ENCODE peak calls at places on chromosome 6, in seven cellular contexts. One of them, this sample, is unnamed.
A peak's percentile ranks its signal among the peaks of the same experiment; 100 is the strongest.

GRCh38 chr6:81215092-81215432 is 537.4 kb downstream of the TENT5A start:
- DNase-seq in astrocyte: no peak
- DNase-seq in colonic mucosa: no peak
- DNase-seq in HepG2: peak; percentile 1
- DNase-seq in H9: peak; percentile 28
- DNase-seq in mesenchymal stem cell: no peak
- DNase-seq in IMR-90: no peak
- DNase-seq in this sample: no peak

GRCh38 chr6:134744301-134744700 is 205.6 kb downstream of the ALDH8A1 start:
- DNase-seq in IMR-90: peak; percentile 35
- DNase-seq in astrocyte: peak; percentile 29
- DNase-seq in colonic mucosa: no peak
- DNase-seq in HepG2: no peak
- DNase-seq in H9: no peak
- DNase-seq in mesenchymal stem cell: peak; percentile 24
- DNase-seq in this sample: no peak

GRCh38 chr6:106872044-106872443 is 102.5 kb downstream of the CD24 start:
- DNase-seq in HepG2: no peak
- DNase-seq in colonic mucosa: no peak
- DNase-seq in IMR-90: no peak
- DNase-seq in H9: no peak
- DNase-seq in mesenchymal stem cell: no peak
- DNase-seq in astrocyte: no peak
- DNase-seq in this sample: peak; percentile 42

GRCh38 chr6:146997062-146997461 is 207.2 kb upstream of the STXBP5 start:
- DNase-seq in HepG2: no peak
- DNase-seq in colonic mucosa: no peak
- DNase-seq in H9: no peak
- DNase-seq in IMR-90: peak; percentile 90
- DNase-seq in astrocyte: peak; percentile 79
- DNase-seq in mesenchymal stem cell: peak; percentile 76
- DNase-seq in this sample: no peak

GRCh38 chr6:82205793-82206425 is 41.6 kb downstream of the IBTK start:
- DNase-seq in IMR-90: peak; percentile 15
- DNase-seq in astrocyte: peak; percentile 5
- DNase-seq in H9: no peak
- DNase-seq in HepG2: peak; percentile 5
- DNase-seq in mesenchymal stem cell: peak; percentile 81
- DNase-seq in colonic mucosa: no peak
- DNase-seq in this sample: no peak

GRCh38 chr6:134041093-134041492 is 11.3 kb downstream of the SLC2A12 start:
- DNase-seq in colonic mucosa: no peak
- DNase-seq in astrocyte: peak; percentile 64
- DNase-seq in H9: no peak
- DNase-seq in IMR-90: peak; percentile 82
- DNase-seq in mesenchymal stem cell: peak; percentile 61
- DNase-seq in HepG2: no peak
- DNase-seq in this sample: no peak

GRCh38 chr6:15527838-15528617 is 134.8 kb downstream of the DTNBP1 start:
- DNase-seq in mesenchymal stem cell: no peak
- DNase-seq in colonic mucosa: no peak
- DNase-seq in H9: peak; percentile 17
- DNase-seq in IMR-90: peak; percentile 44
- DNase-seq in HepG2: no peak
- DNase-seq in astrocyte: peak; percentile 16
- DNase-seq in this sample: no peak

GRCh38 chr6:158040051-158040803 is 58.6 kb downstream of the SYNJ2 start:
- DNase-seq in H9: no peak
- DNase-seq in HepG2: peak; percentile 99
- DNase-seq in astrocyte: peak; percentile 100
- DNase-seq in IMR-90: peak; percentile 100
- DNase-seq in colonic mucosa: no peak
- DNase-seq in mesenchymal stem cell: peak; percentile 99
- DNase-seq in this sample: peak; percentile 93

GRCh38 chr6:56043076-56043475 is 167.7 kb upstream of the BMP5 start:
- DNase-seq in IMR-90: no peak
- DNase-seq in HepG2: no peak
- DNase-seq in astrocyte: no peak
- DNase-seq in mesenchymal stem cell: no peak
- DNase-seq in colonic mucosa: no peak
- DNase-seq in H9: no peak
- DNase-seq in this sample: no peak

GRCh38 chr6:157266274-157267101 is 56.8 kb downstream of the TMEM242 start:
- DNase-seq in mesenchymal stem cell: no peak
- DNase-seq in IMR-90: no peak
- DNase-seq in astrocyte: no peak
- DNase-seq in H9: no peak
- DNase-seq in HepG2: no peak
- DNase-seq in colonic mucosa: no peak
- DNase-seq in this sample: no peak

GRCh38 chr6:19804362-19805145 is 32.6 kb upstream of the ID4 start:
- DNase-seq in IMR-90: peak; percentile 96
- DNase-seq in colonic mucosa: peak; percentile 94
- DNase-seq in H9: peak; percentile 96
- DNase-seq in astrocyte: peak; percentile 93
- DNase-seq in HepG2: peak; percentile 95
- DNase-seq in mesenchymal stem cell: peak; percentile 98
- DNase-seq in this sample: peak; percentile 98

GRCh38 chr6:14335071-14335470 is 217.5 kb downstream of the CD83 start:
- DNase-seq in H9: no peak
- DNase-seq in HepG2: no peak
- DNase-seq in colonic mucosa: no peak
- DNase-seq in mesenchymal stem cell: no peak
- DNase-seq in astrocyte: no peak
- DNase-seq in IMR-90: no peak
- DNase-seq in this sample: no peak

GRCh38 chr6:43826739-43827138 is 56.7 kb downstream of the VEGFA start:
- DNase-seq in mesenchymal stem cell: no peak
- DNase-seq in IMR-90: no peak
- DNase-seq in HepG2: no peak
- DNase-seq in colonic mucosa: no peak
- DNase-seq in H9: no peak
- DNase-seq in astrocyte: no peak
- DNase-seq in this sample: peak; percentile 85

GRCh38 chr6:84350397-84350796 is 123.0 kb upstream of the CEP162 start:
- DNase-seq in astrocyte: no peak
- DNase-seq in mesenchymal stem cell: no peak
- DNase-seq in colonic mucosa: no peak
- DNase-seq in HepG2: peak; percentile 5
- DNase-seq in IMR-90: no peak
- DNase-seq in H9: no peak
- DNase-seq in this sample: no peak

GRCh38 chr6:111555041-111555440 is 50.6 kb downstream of the TRAF3IP2 start:
- DNase-seq in colonic mucosa: no peak
- DNase-seq in H9: no peak
- DNase-seq in mesenchymal stem cell: no peak
- DNase-seq in HepG2: no peak
- DNase-seq in IMR-90: peak; percentile 43
- DNase-seq in astrocyte: peak; percentile 89
- DNase-seq in this sample: no peak

DNA sequence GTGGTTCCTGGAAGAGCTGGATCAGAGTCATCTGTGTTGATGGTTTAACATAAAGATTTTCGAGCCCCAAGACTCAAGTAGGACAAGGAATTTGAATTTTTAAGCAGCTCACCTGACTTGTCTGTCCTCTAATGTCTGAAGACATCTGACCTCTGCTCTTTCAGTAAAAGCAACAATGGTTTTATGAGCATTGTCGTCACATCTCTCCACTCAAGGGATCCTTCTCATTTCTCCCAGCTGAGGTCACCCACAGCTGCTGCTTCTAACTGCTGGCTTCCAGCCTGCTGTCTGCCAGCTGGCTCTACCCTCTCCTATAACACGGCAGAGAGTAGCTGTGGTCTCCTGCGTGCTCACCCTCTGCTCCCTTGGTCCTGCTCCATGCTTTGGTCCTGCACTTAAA is 24.7 kb upstream of the HDAC2 start:
- DNase-seq in astrocyte: peak; percentile 98
- DNase-seq in H9: peak; percentile 54
- DNase-seq in HepG2: peak; percentile 19
- DNase-seq in colonic mucosa: peak; percentile 48
- DNase-seq in mesenchymal stem cell: peak; percentile 92
- DNase-seq in IMR-90: peak; percentile 98
- DNase-seq in this sample: peak; percentile 92
- H3K9ac ChIP-seq in astrocyte: peak overlapping the region; percentile 65
- H3K9ac ChIP-seq in H9: no peak overlapping the region
- H3K9ac ChIP-seq in HepG2: no peak overlapping the region
- H3K9ac ChIP-seq in colonic mucosa: no peak overlapping the region
- H3K9ac ChIP-seq in mesenchymal stem cell: peak overlapping the region; percentile 75
- H3K9ac ChIP-seq in IMR-90: no peak overlapping the region
- H3K9ac ChIP-seq in this sample: no peak overlapping the region

DNA sequence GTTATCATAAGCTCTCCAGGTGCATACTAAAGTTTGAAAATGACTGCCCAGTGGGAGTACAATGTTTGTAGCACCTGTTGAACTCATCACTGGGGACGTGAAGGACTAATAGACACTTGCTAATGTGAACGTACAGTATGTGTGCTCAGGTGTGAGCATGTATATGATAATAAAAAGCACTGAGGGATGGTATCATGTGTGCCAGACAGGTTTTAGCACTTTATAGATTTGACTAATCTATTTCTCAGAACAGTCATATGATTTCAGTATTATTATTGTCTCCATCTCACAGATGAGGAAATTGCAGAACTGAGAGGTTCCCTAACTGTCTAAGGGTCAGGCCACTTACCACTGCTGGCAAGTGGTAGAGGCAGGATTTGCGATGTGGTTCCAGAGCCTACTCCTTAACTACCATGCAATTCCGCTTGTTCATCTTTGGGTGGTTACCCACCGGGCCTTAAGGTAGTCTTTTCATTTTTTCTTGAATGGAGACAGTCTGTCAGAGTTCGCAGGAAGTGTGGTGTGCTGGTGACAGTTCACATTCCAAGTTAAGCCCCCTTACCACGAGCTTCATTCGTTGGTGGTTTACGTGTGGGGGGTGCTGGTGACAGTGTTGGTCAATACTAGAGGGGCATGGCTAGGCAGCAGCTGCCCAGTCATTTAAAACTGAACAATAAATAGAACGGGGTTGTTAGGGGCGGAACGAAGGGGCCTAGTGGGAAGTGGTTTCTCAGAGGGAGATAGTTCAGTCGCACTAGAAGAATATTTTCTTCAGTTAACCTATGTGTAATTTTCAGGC is 46.8 kb downstream of the RREB1 start:
- DNase-seq in colonic mucosa: no peak
- DNase-seq in H9: no peak
- DNase-seq in astrocyte: no peak
- DNase-seq in IMR-90: no peak
- DNase-seq in mesenchymal stem cell: no peak
- DNase-seq in HepG2: no peak
- DNase-seq in this sample: no peak
- H3K27ac ChIP-seq in colonic mucosa: peak overlapping the region; percentile 23
- H3K27ac ChIP-seq in H9: no peak overlapping the region
- H3K27ac ChIP-seq in astrocyte: no peak overlapping the region
- H3K27ac ChIP-seq in IMR-90: no peak overlapping the region
- H3K27ac ChIP-seq in mesenchymal stem cell: no peak overlapping the region
- H3K27ac ChIP-seq in HepG2: no peak overlapping the region
- H3K27ac ChIP-seq in this sample: no peak overlapping the region

GRCh38 chr6:28215425-28215824 is 9.7 kb upstream of the ZSCAN9 start:
- DNase-seq in H9: no peak
- DNase-seq in astrocyte: no peak
- DNase-seq in mesenchymal stem cell: no peak
- DNase-seq in colonic mucosa: peak; percentile 74
- DNase-seq in HepG2: no peak
- DNase-seq in IMR-90: peak; percentile 7
- DNase-seq in this sample: no peak

GRCh38 chr6:28209753-28210535 is 15.1 kb upstream of the ZSCAN9 start:
- DNase-seq in HepG2: no peak
- DNase-seq in H9: no peak
- DNase-seq in mesenchymal stem cell: no peak
- DNase-seq in astrocyte: no peak
- DNase-seq in IMR-90: no peak
- DNase-seq in colonic mucosa: no peak
- DNase-seq in this sample: no peak

GRCh38 chr6:28212510-28213212 is 12.4 kb upstream of the ZSCAN9 start:
- DNase-seq in HepG2: peak; percentile 79
- DNase-seq in H9: peak; percentile 84
- DNase-seq in colonic mucosa: peak; percentile 78
- DNase-seq in mesenchymal stem cell: peak; percentile 86
- DNase-seq in IMR-90: peak; percentile 90
- DNase-seq in astrocyte: peak; percentile 76
- DNase-seq in this sample: peak; percentile 35

GRCh38 chr6:28211840-28212509 is 13.1 kb upstream of the ZSCAN9 start:
- DNase-seq in astrocyte: no peak
- DNase-seq in IMR-90: no peak
- DNase-seq in colonic mucosa: no peak
- DNase-seq in mesenchymal stem cell: no peak
- DNase-seq in H9: peak; percentile 41
- DNase-seq in HepG2: no peak
- DNase-seq in this sample: peak; percentile 50

DNA sequence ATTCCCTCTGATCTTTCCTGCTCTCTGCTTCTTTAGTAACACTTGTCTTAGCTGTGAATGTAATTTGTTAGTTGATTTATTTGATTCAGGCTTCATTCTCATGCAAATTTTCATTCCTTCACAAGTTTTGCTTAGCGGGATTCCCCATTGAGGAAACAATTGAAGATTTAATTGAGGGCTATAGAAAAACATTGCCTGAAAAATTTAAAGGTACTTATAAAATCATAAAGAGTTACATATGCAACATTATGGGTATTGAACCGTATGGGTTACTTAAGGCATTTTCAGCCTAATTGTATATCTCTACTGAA is 11.9 kb upstream of the ZSCAN9 start:
- DNase-seq in IMR-90: no peak
- DNase-seq in HepG2: no peak
- DNase-seq in H9: no peak
- DNase-seq in colonic mucosa: no peak
- DNase-seq in mesenchymal stem cell: no peak
- DNase-seq in astrocyte: no peak
- DNase-seq in this sample: no peak
- H3K9ac ChIP-seq in IMR-90: no peak overlapping the region
- H3K9ac ChIP-seq in HepG2: no peak overlapping the region
- H3K9ac ChIP-seq in H9: no peak overlapping the region
- H3K9ac ChIP-seq in colonic mucosa: no peak overlapping the region
- H3K9ac ChIP-seq in mesenchymal stem cell: peak overlapping the region; percentile 37
- H3K9ac ChIP-seq in astrocyte: no peak overlapping the region
- H3K9ac ChIP-seq in this sample: no peak overlapping the region

GRCh38 chr6:149714442-149714841 is 3.5 kb downstream of the LATS1 start:
- DNase-seq in astrocyte: no peak
- DNase-seq in mesenchymal stem cell: no peak
- DNase-seq in H9: no peak
- DNase-seq in colonic mucosa: no peak
- DNase-seq in HepG2: no peak
- DNase-seq in IMR-90: no peak
- DNase-seq in this sample: no peak

GRCh38 chr6:149716181-149716580 is 1.7 kb downstream of the LATS1 start:
- DNase-seq in IMR-90: no peak
- DNase-seq in HepG2: no peak
- DNase-seq in H9: no peak
- DNase-seq in colonic mucosa: no peak
- DNase-seq in astrocyte: no peak
- DNase-seq in mesenchymal stem cell: peak; percentile 16
- DNase-seq in this sample: no peak

GRCh38 chr6:149717588-149718458 is at the start of gene LATS1:
- DNase-seq in HepG2: peak; percentile 81
- DNase-seq in H9: peak; percentile 82
- DNase-seq in colonic mucosa: peak; percentile 93
- DNase-seq in mesenchymal stem cell: peak; percentile 88
- DNase-seq in astrocyte: peak; percentile 70
- DNase-seq in IMR-90: peak; percentile 76
- DNase-seq in this sample: peak; percentile 94

GRCh38 chr6:149717255-149717587 is 680 bp downstream of the LATS1 start:
- DNase-seq in astrocyte: no peak
- DNase-seq in mesenchymal stem cell: no peak
- DNase-seq in H9: no peak
- DNase-seq in colonic mucosa: no peak
- DNase-seq in HepG2: no peak
- DNase-seq in IMR-90: no peak
- DNase-seq in this sample: no peak

GRCh38 chr6:149716584-149716983 is 1.3 kb downstream of the LATS1 start:
- DNase-seq in H9: no peak
- DNase-seq in colonic mucosa: no peak
- DNase-seq in IMR-90: peak; percentile 20
- DNase-seq in mesenchymal stem cell: peak; percentile 14
- DNase-seq in HepG2: no peak
- DNase-seq in astrocyte: peak; percentile 25
- DNase-seq in this sample: no peak
- H3K27ac ChIP-seq in H9: no peak overlapping the region
- H3K27ac ChIP-seq in colonic mucosa: peak overlapping the region; percentile 98
- H3K27ac ChIP-seq in IMR-90: no peak overlapping the region
- H3K27ac ChIP-seq in mesenchymal stem cell: no peak overlapping the region
- H3K27ac ChIP-seq in HepG2: peak overlapping the region; percentile 97
- H3K27ac ChIP-seq in astrocyte: no peak overlapping the region
- H3K27ac ChIP-seq in this sample: no peak overlapping the region

This sample was measured in trophoblast cell.